ENCODE peak calls at places on chromosomes 11 and 22, in seven cellular contexts. P is NAMALWA, I is B cell, H is NCI-H2227 treated with DMSO at 0.1 percent for 48 hours, K is NCI-H1417, C is cardiac fibroblast, V is amygdala. A is an unnamed sample.

GRCh38 chr11:41003339-41003992 is 456.0 kb downstream of the LRRC4C start:
- DNase-seq in P (no peak), I (no peak), H (no peak), K (no peak), C (no peak), V (no peak), A (no peak)

GRCh38 chr11:64407221-64407620 is 48.3 kb downstream of the RPS6KA4 start:
- DNase-seq in P (no peak), I (no peak), H (no peak), K (no peak), C (no peak), V (no peak), A (no peak)

GRCh38 chr11:117582491-117582890 is 214.5 kb downstream of the DSCAML1 start:
- DNase-seq in P (no peak), I (no peak), H (no peak), K (no peak), C (no peak), V (no peak), A (no peak)

GRCh38 chr22:44387486-44387885 is 74.7 kb upstream of the SHISAL1 start:
- DNase-seq in P (no peak), I (no peak), H (no peak), K (no peak), C (no peak), V (no peak), A (no peak)

GRCh38 chr11:115362997-115363396 is 141.2 kb downstream of the CADM1 start:
- DNase-seq in P (no peak), I (no peak), H (no peak), K (no peak), C (no peak), V (no peak), A (no peak)

GRCh38 chr11:118263694-118264567 is at the start of gene MPZL2:
- DNase-seq in P (no peak), I (peak; percentile 43), H (no peak), K (no peak), C (no peak), V (no peak), A (no peak)

GRCh38 chr22:44540756-44541670 is 43.0 kb upstream of the RTL6 start:
- DNase-seq in P (no peak), I (no peak), H (no peak), K (no peak), C (peak; percentile 37), V (no peak), A (no peak)

GRCh38 chr11:91998466-91998865 is 226.2 kb upstream of the FAT3 start:
- DNase-seq in P (no peak), I (no peak), H (no peak), K (peak; percentile 35), C (no peak), V (no peak), A (no peak)

GRCh38 chr11:72631806-72632731 is 42.2 kb downstream of the PDE2A start:
- DNase-seq in P (no peak), I (no peak), H (no peak), K (peak; percentile 46), C (peak; percentile 42), V (peak; percentile 74), A (no peak)

GRCh38 chr11:96664108-96664507 is 274.3 kb downstream of the JRKL start:
- DNase-seq in P (no peak), I (no peak), H (no peak), K (no peak), C (peak; percentile 1), V (no peak), A (no peak)